ENCODE peak calls at places on chromosomes 7 and 10, in eight cellular contexts. One of them, this sample, is unnamed. For H3K4me1, the result is how much of the 10 kb centered on the place peaks cover.

GRCh38 chr10:87860156-87860795 is 3.1 kb downstream of the KLLN start:
- DNase-seq in lower lobe of right lung: no peak
- DNase-seq in heart left ventricle: no peak
- DNase-seq in neural progenitor cell: peak
- DNase-seq in mammary epithelial cell: peak
- DNase-seq in HepG2: peak
- DNase-seq in tibial nerve: peak
- DNase-seq in astrocyte: peak
- DNase-seq in this sample: no peak

GRCh38 chr7:135349746-135350145 is 116.1 kb downstream of the STRA8 start:
- DNase-seq in lower lobe of right lung: no peak
- DNase-seq in mammary epithelial cell: no peak
- DNase-seq in tibial nerve: no peak
- DNase-seq in neural progenitor cell: no peak
- DNase-seq in heart left ventricle: no peak
- DNase-seq in astrocyte: peak
- DNase-seq in HepG2: no peak
- DNase-seq in this sample: peak

GRCh38 chr10:126227762-126228134 is 160.5 kb downstream of the ADAM12 start:
- DNase-seq in lower lobe of right lung: no peak
- DNase-seq in mammary epithelial cell: peak
- DNase-seq in astrocyte: no peak
- DNase-seq in neural progenitor cell: no peak
- DNase-seq in HepG2: no peak
- DNase-seq in tibial nerve: no peak
- DNase-seq in heart left ventricle: no peak
- DNase-seq in this sample: peak

GRCh38 chr10:3578682-3579081 is 206.3 kb downstream of the KLF6 start:
- DNase-seq in neural progenitor cell: no peak
- DNase-seq in tibial nerve: no peak
- DNase-seq in heart left ventricle: no peak
- DNase-seq in astrocyte: no peak
- DNase-seq in lower lobe of right lung: no peak
- DNase-seq in HepG2: no peak
- DNase-seq in mammary epithelial cell: no peak
- DNase-seq in this sample: no peak

GRCh38 chr7:28573751-28574295 is 161.5 kb downstream of the CREB5 start:
- DNase-seq in astrocyte: peak
- DNase-seq in HepG2: no peak
- DNase-seq in mammary epithelial cell: peak
- DNase-seq in neural progenitor cell: no peak
- DNase-seq in lower lobe of right lung: no peak
- DNase-seq in heart left ventricle: no peak
- DNase-seq in tibial nerve: no peak
- DNase-seq in this sample: no peak

GRCh38 chr10:78991187-78991586 is 77.6 kb upstream of the ZMIZ1 start:
- DNase-seq in mammary epithelial cell: peak
- DNase-seq in heart left ventricle: no peak
- DNase-seq in neural progenitor cell: no peak
- DNase-seq in tibial nerve: no peak
- DNase-seq in astrocyte: peak
- DNase-seq in lower lobe of right lung: no peak
- DNase-seq in HepG2: no peak
- DNase-seq in this sample: peak

GRCh38 chr10:23478570-23478969 is 39.7 kb downstream of the OTUD1 start:
- DNase-seq in heart left ventricle: no peak
- DNase-seq in mammary epithelial cell: peak
- DNase-seq in astrocyte: no peak
- DNase-seq in lower lobe of right lung: no peak
- DNase-seq in tibial nerve: no peak
- DNase-seq in neural progenitor cell: no peak
- DNase-seq in HepG2: no peak
- DNase-seq in this sample: no peak

GRCh38 chr10:1646332-1646731 is 91.0 kb downstream of the ADARB2 start:
- DNase-seq in neural progenitor cell: no peak
- DNase-seq in astrocyte: no peak
- DNase-seq in tibial nerve: no peak
- DNase-seq in heart left ventricle: no peak
- DNase-seq in HepG2: no peak
- DNase-seq in lower lobe of right lung: no peak
- DNase-seq in mammary epithelial cell: no peak
- DNase-seq in this sample: no peak

GRCh38 chr7:143358626-143359025 is 3.9 kb downstream of the FAM131B start:
- DNase-seq in HepG2: no peak
- DNase-seq in mammary epithelial cell: no peak
- DNase-seq in tibial nerve: no peak
- DNase-seq in lower lobe of right lung: no peak
- DNase-seq in neural progenitor cell: no peak
- DNase-seq in heart left ventricle: no peak
- DNase-seq in astrocyte: no peak
- DNase-seq in this sample: no peak

GRCh38 chr10:106615081-106615480 is 549.4 kb downstream of the SORCS1 start:
- DNase-seq in heart left ventricle: no peak
- DNase-seq in tibial nerve: no peak
- DNase-seq in HepG2: no peak
- DNase-seq in lower lobe of right lung: no peak
- DNase-seq in astrocyte: peak
- DNase-seq in neural progenitor cell: no peak
- DNase-seq in mammary epithelial cell: peak
- DNase-seq in this sample: no peak

GRCh38 chr10:29256531-29256930 is 32.3 kb upstream of the LYZL1 start:
- DNase-seq in HepG2: no peak
- DNase-seq in mammary epithelial cell: no peak
- DNase-seq in lower lobe of right lung: no peak
- DNase-seq in neural progenitor cell: no peak
- DNase-seq in heart left ventricle: no peak
- DNase-seq in tibial nerve: no peak
- DNase-seq in astrocyte: no peak
- DNase-seq in this sample: no peak

GRCh38 chr10:5466451-5466996 is 32.8 kb downstream of the CALML5 start:
- DNase-seq in tibial nerve: no peak
- DNase-seq in neural progenitor cell: peak
- DNase-seq in astrocyte: peak
- DNase-seq in mammary epithelial cell: peak
- DNase-seq in HepG2: peak
- DNase-seq in heart left ventricle: no peak
- DNase-seq in lower lobe of right lung: peak
- DNase-seq in this sample: peak

GRCh38 chr10:104199567-104199966 is 32.6 kb downstream of the CFAP43 start:
- DNase-seq in tibial nerve: no peak
- DNase-seq in heart left ventricle: no peak
- DNase-seq in astrocyte: no peak
- DNase-seq in HepG2: peak
- DNase-seq in mammary epithelial cell: no peak
- DNase-seq in lower lobe of right lung: no peak
- DNase-seq in neural progenitor cell: no peak
- DNase-seq in this sample: no peak

GRCh38 chr10:67884313-67884841 is at the start of gene SIRT1:
- DNase-seq in mammary epithelial cell: peak
- DNase-seq in lower lobe of right lung: peak
- DNase-seq in tibial nerve: peak
- DNase-seq in heart left ventricle: peak
- DNase-seq in astrocyte: peak
- DNase-seq in HepG2: peak
- DNase-seq in neural progenitor cell: peak
- DNase-seq in this sample: peak

DNA sequence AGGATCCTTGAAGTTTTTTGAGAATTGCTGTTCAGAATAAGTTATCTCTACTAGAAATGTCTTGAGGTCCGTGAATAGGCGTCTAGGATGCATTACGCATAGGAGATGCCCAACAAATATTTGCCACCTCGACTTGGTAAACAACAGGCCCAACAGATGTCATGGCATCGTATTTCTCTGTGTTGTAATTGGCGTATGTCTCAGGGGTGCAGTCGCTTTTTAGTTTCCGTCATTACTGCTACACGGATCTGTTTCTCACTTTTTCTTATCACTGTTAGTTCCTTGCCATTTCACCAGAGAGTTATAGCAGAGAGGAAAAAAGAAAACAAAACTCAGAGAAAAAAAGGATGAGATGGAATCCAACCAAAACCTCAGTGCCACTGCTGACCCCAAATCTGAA is 73.0 kb upstream of the SFMBT2 start:
- DNase-seq in heart left ventricle: no peak
- DNase-seq in lower lobe of right lung: no peak
- DNase-seq in tibial nerve: no peak
- DNase-seq in astrocyte: no peak
- DNase-seq in neural progenitor cell: no peak
- DNase-seq in mammary epithelial cell: no peak
- DNase-seq in HepG2: no peak
- DNase-seq in this sample: no peak
- H3K27ac ChIP-seq in heart left ventricle: no peak
- H3K27ac ChIP-seq in lower lobe of right lung: peak
- H3K27ac ChIP-seq in tibial nerve: no peak
- H3K27ac ChIP-seq in astrocyte: no peak
- H3K27ac ChIP-seq in neural progenitor cell: no peak
- H3K27ac ChIP-seq in mammary epithelial cell: no peak
- H3K27ac ChIP-seq in HepG2: no peak
- H3K27ac ChIP-seq in this sample: no peak

DNA sequence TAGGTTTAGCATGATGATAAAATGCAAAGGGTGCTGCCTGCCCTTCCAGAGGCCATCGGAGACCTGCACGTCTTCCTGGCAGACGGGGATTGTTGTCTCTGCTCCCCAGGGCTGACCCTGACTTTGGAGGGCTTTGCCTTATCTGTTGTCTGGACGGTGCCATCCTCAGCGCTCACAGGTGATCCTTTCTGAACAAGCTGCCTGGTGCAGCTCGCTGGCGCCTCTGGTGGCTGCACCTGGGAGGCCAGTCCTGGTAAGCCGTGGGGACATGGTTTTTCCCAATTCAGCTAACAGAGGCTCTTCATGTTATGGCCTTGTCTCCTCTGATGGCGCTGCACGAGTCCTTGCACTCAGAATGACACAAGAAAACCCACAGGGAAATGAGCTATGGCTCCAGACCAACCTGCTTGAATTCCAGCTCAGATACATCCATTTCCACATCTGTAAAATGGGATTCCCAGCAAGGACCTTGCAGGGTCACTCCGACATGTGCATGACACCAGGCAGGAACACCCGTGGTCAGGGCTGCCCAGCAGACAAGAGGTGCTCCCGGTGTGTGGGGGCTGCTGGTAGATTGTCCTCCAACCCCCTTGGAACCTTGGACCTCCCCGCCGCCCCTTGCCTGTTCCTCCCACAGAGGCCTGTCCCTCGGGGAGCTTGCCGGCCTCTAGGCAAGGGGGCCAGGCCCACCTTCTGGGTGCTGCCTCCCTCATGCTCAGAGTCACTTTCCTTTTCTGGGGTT is 50.4 kb upstream of the SHH start:
- DNase-seq in HepG2: no peak
- DNase-seq in tibial nerve: no peak
- DNase-seq in astrocyte: no peak
- DNase-seq in neural progenitor cell: no peak
- DNase-seq in heart left ventricle: no peak
- DNase-seq in mammary epithelial cell: no peak
- DNase-seq in lower lobe of right lung: no peak
- DNase-seq in this sample: no peak
- TF ChIP-seq CTCF in HepG2: peak
- TF ChIP-seq CTCF in tibial nerve: no peak
- TF ChIP-seq CTCF in astrocyte: peak
- TF ChIP-seq CTCF in neural progenitor cell: peak
- TF ChIP-seq CTCF in heart left ventricle: no peak
- TF ChIP-seq CTCF in mammary epithelial cell: no peak
- TF ChIP-seq CTCF in lower lobe of right lung: no peak
- TF ChIP-seq CTCF in this sample: no peak

GRCh38 chr7:137958593-137959431 is 43.1 kb downstream of the CREB3L2 start:
- DNase-seq in neural progenitor cell: no peak
- DNase-seq in heart left ventricle: no peak
- DNase-seq in astrocyte: no peak
- DNase-seq in HepG2: no peak
- DNase-seq in tibial nerve: no peak
- DNase-seq in lower lobe of right lung: no peak
- DNase-seq in mammary epithelial cell: no peak
- DNase-seq in this sample: no peak

GRCh38 chr7:137956591-137956990 is 45.3 kb downstream of the CREB3L2 start:
- DNase-seq in astrocyte: no peak
- DNase-seq in neural progenitor cell: no peak
- DNase-seq in HepG2: no peak
- DNase-seq in tibial nerve: no peak
- DNase-seq in mammary epithelial cell: no peak
- DNase-seq in heart left ventricle: no peak
- DNase-seq in lower lobe of right lung: no peak
- DNase-seq in this sample: no peak

GRCh38 chr7:137956183-137956582 is 45.7 kb downstream of the CREB3L2 start:
- DNase-seq in lower lobe of right lung: no peak
- DNase-seq in tibial nerve: no peak
- DNase-seq in neural progenitor cell: no peak
- DNase-seq in astrocyte: no peak
- DNase-seq in HepG2: no peak
- DNase-seq in mammary epithelial cell: no peak
- DNase-seq in heart left ventricle: no peak
- DNase-seq in this sample: no peak

GRCh38 chr7:137959987-137960386 is 41.9 kb downstream of the CREB3L2 start:
- DNase-seq in neural progenitor cell: no peak
- DNase-seq in astrocyte: no peak
- DNase-seq in HepG2: no peak
- DNase-seq in lower lobe of right lung: no peak
- DNase-seq in heart left ventricle: no peak
- DNase-seq in tibial nerve: no peak
- DNase-seq in mammary epithelial cell: no peak
- DNase-seq in this sample: no peak

DNA sequence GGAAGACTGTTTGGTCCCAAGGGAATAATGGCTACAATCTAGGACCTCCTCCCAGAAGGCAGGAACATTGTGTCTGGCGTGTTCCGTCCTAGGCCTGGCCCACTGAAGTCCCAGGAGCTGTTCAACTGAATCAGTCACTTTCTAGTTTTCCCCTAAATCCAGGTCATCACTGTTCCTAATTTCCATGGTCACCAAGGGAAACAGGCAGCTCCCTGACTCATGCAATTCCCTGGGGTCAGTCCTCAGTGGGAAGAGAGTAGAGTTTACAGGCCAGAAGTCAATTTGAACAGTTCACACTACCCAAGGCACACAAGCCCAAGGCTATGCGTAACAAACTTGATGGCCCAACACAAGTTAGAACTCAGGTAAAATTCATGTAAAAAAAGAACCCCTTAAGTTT is 44.0 kb downstream of the CREB3L2 start:
- DNase-seq in mammary epithelial cell: no peak
- DNase-seq in neural progenitor cell: no peak
- DNase-seq in HepG2: no peak
- DNase-seq in astrocyte: no peak
- DNase-seq in tibial nerve: no peak
- DNase-seq in heart left ventricle: peak
- DNase-seq in lower lobe of right lung: no peak
- DNase-seq in this sample: no peak
- H3K4me1 ChIP-seq in mammary epithelial cell: under half
- H3K4me1 ChIP-seq in neural progenitor cell: under half
- H3K4me1 ChIP-seq in HepG2: half or more
- H3K4me1 ChIP-seq in astrocyte: under half
- H3K4me1 ChIP-seq in tibial nerve: under half
- H3K4me1 ChIP-seq in heart left ventricle: under half
- H3K4me1 ChIP-seq in lower lobe of right lung: half or more
- H3K4me1 ChIP-seq in this sample: under half

DNA sequence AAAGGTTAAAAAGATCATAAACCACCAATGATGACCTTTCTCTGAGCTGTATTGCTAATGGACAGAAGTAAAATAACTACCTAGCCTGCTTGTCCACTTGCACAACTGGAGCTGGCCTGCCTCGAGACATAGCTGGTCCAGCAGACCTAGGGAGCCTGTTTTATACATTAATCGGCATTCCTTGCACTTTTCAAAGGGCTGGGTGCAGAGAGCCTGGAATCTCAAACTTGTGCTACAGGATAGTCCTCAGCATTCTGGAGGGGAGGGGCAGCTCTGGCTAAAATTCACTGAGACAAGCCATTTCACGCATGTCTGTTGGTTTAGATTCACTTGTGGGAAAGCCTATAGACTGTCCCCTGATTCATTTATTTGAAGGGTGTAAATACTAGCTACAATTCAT is 389.5 kb downstream of the KCNMA1 start:
- DNase-seq in neural progenitor cell: peak
- DNase-seq in tibial nerve: no peak
- DNase-seq in astrocyte: no peak
- DNase-seq in mammary epithelial cell: no peak
- DNase-seq in lower lobe of right lung: no peak
- DNase-seq in HepG2: no peak
- DNase-seq in heart left ventricle: no peak
- DNase-seq in this sample: no peak
- H3K27ac ChIP-seq in neural progenitor cell: no peak
- H3K27ac ChIP-seq in tibial nerve: no peak
- H3K27ac ChIP-seq in astrocyte: no peak
- H3K27ac ChIP-seq in mammary epithelial cell: no peak
- H3K27ac ChIP-seq in lower lobe of right lung: no peak
- H3K27ac ChIP-seq in HepG2: no peak
- H3K27ac ChIP-seq in heart left ventricle: no peak
- H3K27ac ChIP-seq in this sample: no peak